ENCODE peak calls at places on chromosomes 7 and 10, in nine cellular contexts. K, B, Z, F, I, V, C, M and D are unnamed samples.

GRCh38 chr7:114631249-114631822 is 216.7 kb downstream of the FOXP2 start:
- DNase-seq in K (no peak), B (no peak), Z (no peak), F (no peak), I (peak; percentile 4), V (no peak), C (no peak), M (no peak), D (peak; percentile 25)

GRCh38 chr10:109264004-109264403 is 659.3 kb downstream of the XPNPEP1 start:
- DNase-seq in K (no peak), B (no peak), Z (no peak), F (no peak), I (no peak), V (no peak), C (no peak), M (no peak), D (no peak)

GRCh38 chr7:140209866-140210609 is 33.3 kb upstream of the KDM7A start:
- DNase-seq in K (no peak), B (no peak), Z (no peak), F (no peak), I (no peak), V (no peak), C (no peak), M (peak; percentile 96), D (peak; percentile 82)

GRCh38 chr7:81462672-81463071 is 307.2 kb downstream of the HGF start:
- DNase-seq in K (no peak), B (no peak), Z (peak; percentile 29), F (peak; percentile 85), I (no peak), V (peak; percentile 78), C (no peak), M (no peak), D (no peak)

GRCh38 chr10:123146013-123146891 is 1.7 kb upstream of the HMX2 start:
- DNase-seq in K (no peak), B (no peak), Z (no peak), F (no peak), I (peak; percentile 43), V (no peak), C (no peak), M (no peak), D (no peak)

GRCh38 chr10:78552261-78552811 is 516.4 kb upstream of the ZMIZ1 start:
- DNase-seq in K (peak; percentile 83), B (peak; percentile 59), Z (peak; percentile 27), F (peak; percentile 60), I (no peak), V (peak; percentile 58), C (no peak), M (no peak), D (no peak)

GRCh38 chr7:139830779-139831498 is 1.9 kb downstream of the TBXAS1 start:
- DNase-seq in K (no peak), B (no peak), Z (no peak), F (no peak), I (no peak), V (no peak), C (no peak), M (no peak), D (peak; percentile 46)

GRCh38 chr10:124225029-124225467 is 131.7 kb upstream of the CHST15 start:
- DNase-seq in K (no peak), B (no peak), Z (no peak), F (no peak), I (no peak), V (no peak), C (no peak), M (no peak), D (no peak)

GRCh38 chr7:91465595-91466061 is 201.4 kb downstream of the FZD1 start:
- DNase-seq in K (no peak), B (no peak), Z (no peak), F (no peak), I (no peak), V (peak; percentile 24), C (no peak), M (no peak), D (no peak)

GRCh38 chr7:139659922-139660316 is 117.9 kb downstream of the HIPK2 start:
- DNase-seq in K (no peak), B (no peak), Z (no peak), F (no peak), I (no peak), V (no peak), C (no peak), M (no peak), D (no peak)

GRCh38 chr10:124725791-124726190 is 18.4 kb downstream of the FAM53B start:
- DNase-seq in K (no peak), B (no peak), Z (no peak), F (no peak), I (no peak), V (no peak), C (no peak), M (no peak), D (no peak)

GRCh38 chr10:22473044-22473443 is 127.7 kb downstream of the SPAG6 start:
- DNase-seq in K (no peak), B (no peak), Z (no peak), F (no peak), I (no peak), V (no peak), C (no peak), M (no peak), D (no peak)

GRCh38 chr10:129778571-129778970 is 185.5 kb downstream of the EBF3 start:
- DNase-seq in K (no peak), B (no peak), Z (no peak), F (no peak), I (no peak), V (no peak), C (no peak), M (no peak), D (no peak)

GRCh38 chr10:17788646-17789045 is 20.5 kb upstream of the MRC1 start:
- DNase-seq in K (no peak), B (no peak), Z (no peak), F (no peak), I (no peak), V (no peak), C (no peak), M (no peak), D (no peak)

GRCh38 chr10:12214763-12215218 is 18.8 kb downstream of the CDC123 start:
- DNase-seq in K (no peak), B (no peak), Z (peak; percentile 24), F (peak; percentile 64), I (peak; percentile 73), V (peak; percentile 71), C (no peak), M (peak; percentile 56), D (no peak)

GRCh38 chr7:159019111-159019510 is 125.6 kb downstream of the VIPR2 start:
- DNase-seq in K (no peak), B (no peak), Z (no peak), F (no peak), I (no peak), V (no peak), C (no peak), M (no peak), D (no peak)

GRCh38 chr10:35228058-35228457 is 101.4 kb downstream of the CREM start:
- DNase-seq in K (no peak), B (no peak), Z (no peak), F (no peak), I (peak; percentile 27), V (no peak), C (no peak), M (no peak), D (no peak)
- TF ChIP-seq CTCF in K (no peak), B (no peak), Z (peak; percentile 22), F (peak; percentile 24), I (no peak), V (peak; percentile 9), C (no peak), M (no peak), D (no peak)

GRCh38 chr7:4684826-4685225 is 2.7 kb downstream of the FOXK1 start:
- DNase-seq in K (no peak), B (no peak), Z (no peak), F (no peak), I (no peak), V (no peak), C (no peak), M (no peak), D (no peak)
- H3K4me3 ChIP-seq in K (no peak overlapping the region), B (peak overlapping the region; percentile 95), Z (peak overlapping the region; percentile 87), F (peak overlapping the region; percentile 91), I (peak overlapping the region; percentile 36), V (peak overlapping the region; percentile 45), C (no peak overlapping the region), M (no peak overlapping the region), D (peak overlapping the region; percentile 88)

GRCh38 chr10:101120884-101121660 is 10.0 kb upstream of the TLX1 start:
- DNase-seq in K (no peak), B (no peak), Z (no peak), F (no peak), I (no peak), V (no peak), C (no peak), M (peak; percentile 51), D (peak; percentile 46)
- H3K27me3 ChIP-seq in K (no peaks in the 10 kb centered on the region), B (no peaks in the 10 kb centered on the region), Z (peaks cover 86% of the 10 kb centered on the region), F (peaks cover 91% of the 10 kb centered on the region), I (peaks cover 100% of the 10 kb centered on the region), V (peaks cover 64% of the 10 kb centered on the region), C (peaks cover 8% of the 10 kb centered on the region), M (peaks cover 54% of the 10 kb centered on the region), D (peaks cover 6% of the 10 kb centered on the region)

GRCh38 chr10:25226775-25227682 is 52.2 kb downstream of the GPR158 start:
- DNase-seq in K (no peak), B (no peak), Z (no peak), F (peak; percentile 22), I (peak; percentile 74), V (peak; percentile 31), C (peak; percentile 34), M (peak; percentile 43), D (no peak)

GRCh38 chr10:25231751-25232150 is 57.0 kb downstream of the GPR158 start:
- DNase-seq in K (no peak), B (no peak), Z (no peak), F (no peak), I (no peak), V (no peak), C (no peak), M (no peak), D (no peak)

GRCh38 chr10:25232229-25232628 is 57.4 kb downstream of the GPR158 start:
- DNase-seq in K (no peak), B (no peak), Z (no peak), F (no peak), I (no peak), V (no peak), C (no peak), M (no peak), D (no peak)
- TF ChIP-seq CTCF in K (no peak), B (no peak), Z (no peak), F (no peak), I (no peak), V (no peak), C (no peak), M (no peak), D (no peak)

GRCh38 chr10:95832216-95833037 is 75.3 kb upstream of the CC2D2B start:
- DNase-seq in K (no peak), B (no peak), Z (no peak), F (no peak), I (no peak), V (no peak), C (no peak), M (no peak), D (peak; percentile 85)
- H3K4me3 ChIP-seq in K (no peak overlapping the region), B (no peak overlapping the region), Z (no peak overlapping the region), F (no peak overlapping the region), I (no peak overlapping the region), V (no peak overlapping the region), C (no peak overlapping the region), M (no peak overlapping the region), D (peak overlapping the region; percentile 11)

GRCh38 chr10:10897400-10897799 is 120.3 kb upstream of the CELF2 start:
- DNase-seq in K (no peak), B (no peak), Z (no peak), F (no peak), I (no peak), V (no peak), C (no peak), M (no peak), D (no peak)
- H3K27me3 ChIP-seq in K (no peaks in the 10 kb centered on the region), B (no peaks in the 10 kb centered on the region), Z (no peaks in the 10 kb centered on the region), F (no peaks in the 10 kb centered on the region), I (no peaks in the 10 kb centered on the region), V (no peaks in the 10 kb centered on the region), C (no peaks in the 10 kb centered on the region), M (no peaks in the 10 kb centered on the region), D (no peaks in the 10 kb centered on the region)